ENCODE peak calls at places on chromosomes 11 and 22, in ten cellular contexts. C is H9; A is K562; I is CD8-positive, alpha-beta T cell; F is uterus; S is cardiac muscle cell; O is IMR-90; T is RWPE1; L is A673; D is heart left ventricle. U is an unnamed sample.

GRCh38 chr11:116930177-116930576 is 92.8 kb upstream of the APOA1 start:
- DNase-seq in C (no peak), A (no peak), I (peak; percentile 66), F (no peak), S (peak; percentile 72), O (peak; percentile 40), T (no peak), L (peak; percentile 56), D (peak; percentile 21), U (peak; percentile 19)

GRCh38 chr11:119130662-119131061 is 9.3 kb downstream of the HINFP start:
- DNase-seq in C (no peak), A (no peak), I (no peak), F (no peak), S (peak; percentile 81), O (peak; percentile 43), T (no peak), L (no peak), D (no peak), U (no peak)

GRCh38 chr11:55852141-55852540 is 13.6 kb downstream of the OR5D16 start:
- DNase-seq in C (no peak), A (no peak), I (no peak), F (no peak), S (no peak), O (no peak), T (no peak), L (no peak), D (no peak), U (no peak)

GRCh38 chr11:118194835-118195627 is 18.6 kb upstream of the SCN2B start:
- DNase-seq in C (no peak), A (no peak), I (no peak), F (peak; percentile 82), S (peak; percentile 84), O (peak; percentile 64), T (peak; percentile 86), L (no peak), D (peak; percentile 85), U (peak; percentile 77)

GRCh38 chr11:127962416-127962815 is 624.9 kb downstream of the ETS1 start:
- DNase-seq in C (no peak), A (no peak), I (no peak), F (no peak), S (no peak), O (no peak), T (no peak), L (no peak), D (no peak), U (no peak)

GRCh38 chr11:61963282-61964057 is 4.0 kb downstream of the FTH1 start:
- DNase-seq in C (no peak), A (peak; percentile 58), I (no peak), F (peak; percentile 29), S (peak; percentile 86), O (peak; percentile 60), T (no peak), L (no peak), D (no peak), U (no peak)

GRCh38 chr11:73334244-73335203 is 26.4 kb downstream of the ARHGEF17 start:
- DNase-seq in C (no peak), A (peak; percentile 77), I (no peak), F (peak; percentile 93), S (peak; percentile 90), O (peak; percentile 91), T (peak; percentile 77), L (peak; percentile 45), D (peak; percentile 89), U (no peak)

GRCh38 chr22:46068908-46069481 is 81.3 kb upstream of the PPARA start:
- DNase-seq in C (no peak), A (no peak), I (no peak), F (peak; percentile 23), S (peak; percentile 48), O (peak; percentile 49), T (no peak), L (peak; percentile 54), D (no peak), U (no peak)

GRCh38 chr11:134024420-134025085 is 44.3 kb upstream of the JAM3 start:
- DNase-seq in C (no peak), A (no peak), I (no peak), F (no peak), S (no peak), O (peak; percentile 36), T (peak; percentile 97), L (no peak), D (no peak), U (no peak)

GRCh38 chr11:112156153-112156552 is 7.7 kb downstream of the IL18 start:
- DNase-seq in C (no peak), A (no peak), I (no peak), F (no peak), S (peak; percentile 32), O (peak; percentile 16), T (no peak), L (no peak), D (no peak), U (no peak)

GRCh38 chr11:112157274-112157766 is 6.6 kb downstream of the IL18 start:
- DNase-seq in C (no peak), A (no peak), I (no peak), F (no peak), S (peak; percentile 98), O (peak; percentile 100), T (peak; percentile 93), L (peak; percentile 70), D (no peak), U (no peak)

GRCh38 chr11:112160452-112160851 is 3.4 kb downstream of the IL18 start:
- DNase-seq in C (no peak), A (no peak), I (no peak), F (no peak), S (no peak), O (no peak), T (no peak), L (no peak), D (no peak), U (no peak)

GRCh38 chr11:112159098-112159761 is 4.7 kb downstream of the IL18 start:
- DNase-seq in C (no peak), A (no peak), I (no peak), F (no peak), S (no peak), O (no peak), T (no peak), L (no peak), D (no peak), U (no peak)

GRCh38 chr11:112156594-112157273 is 7.2 kb downstream of the IL18 start:
- DNase-seq in C (no peak), A (no peak), I (no peak), F (no peak), S (no peak), O (no peak), T (no peak), L (no peak), D (no peak), U (no peak)
- H3K27ac ChIP-seq in C (no peak overlapping the region), A (no peak overlapping the region), I (no peak overlapping the region), F (no peak overlapping the region), S (no peak overlapping the region), O (peak overlapping the region; percentile 43), T (peak overlapping the region; percentile 56), L (no peak overlapping the region), D (no peak overlapping the region), U (no peak overlapping the region)

DNA sequence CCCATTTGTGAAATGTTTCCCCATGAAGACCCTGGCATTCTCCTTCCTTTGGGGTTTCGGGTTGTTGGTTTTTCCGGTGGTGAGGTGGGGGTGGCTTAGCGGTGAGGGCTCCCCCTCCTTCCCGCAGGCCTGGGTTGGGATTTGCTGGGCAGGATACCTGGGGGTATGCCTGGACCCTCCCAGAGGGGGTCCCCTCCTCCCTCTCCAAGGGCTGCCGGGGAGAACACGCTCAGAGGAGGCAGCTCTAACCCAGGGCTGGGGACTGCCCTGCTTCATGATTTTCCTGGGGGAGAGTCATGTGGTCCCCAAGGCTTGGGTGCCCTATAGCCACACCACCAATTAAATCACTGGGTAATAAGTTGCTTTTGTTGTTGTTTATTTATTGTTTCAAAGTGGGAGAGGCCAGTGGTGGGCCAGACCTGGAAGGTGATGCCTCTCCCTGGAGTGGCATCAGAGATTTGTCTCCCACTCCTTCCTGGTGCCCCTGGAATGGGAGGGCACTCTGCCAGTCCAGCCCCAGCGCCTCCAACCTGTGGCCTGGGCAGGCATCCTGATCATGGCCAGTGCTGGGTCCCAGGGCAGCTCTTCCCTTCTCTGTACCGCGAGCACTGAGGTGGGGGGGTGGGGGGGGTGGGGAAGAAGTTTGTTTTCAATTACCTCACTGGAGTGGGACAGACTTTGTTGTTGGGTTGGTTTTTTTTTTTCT is 1.3 kb upstream of the CLCF1 start:
- DNase-seq in C (no peak), A (no peak), I (no peak), F (peak; percentile 42), S (no peak), O (no peak), T (no peak), L (no peak), D (no peak), U (no peak)
- H3K27ac ChIP-seq in C (no peak overlapping the region), A (peak overlapping the region; percentile 95), I (no peak overlapping the region), F (peak overlapping the region; percentile 99), S (no peak overlapping the region), O (peak overlapping the region; percentile 94), T (peak overlapping the region; percentile 97), L (no peak overlapping the region), D (no peak overlapping the region), U (no peak overlapping the region)

GRCh38 chr11:121614661-121615240 is 162.0 kb upstream of the SORL1-AS1 start:
- DNase-seq in C (peak; percentile 84), A (no peak), I (no peak), F (no peak), S (peak; percentile 27), O (no peak), T (peak; percentile 41), L (peak; percentile 36), D (no peak), U (no peak)
- H3K27ac ChIP-seq in C (no peak overlapping the region), A (no peak overlapping the region), I (no peak overlapping the region), F (no peak overlapping the region), S (no peak overlapping the region), O (no peak overlapping the region), T (peak overlapping the region; percentile 46), L (no peak overlapping the region), D (no peak overlapping the region), U (no peak overlapping the region)

GRCh38 chr11:74507582-74507981 is 14.1 kb upstream of the LIPT2 start:
- DNase-seq in C (no peak), A (no peak), I (no peak), F (no peak), S (no peak), O (no peak), T (no peak), L (no peak), D (no peak), U (no peak)

GRCh38 chr11:74506823-74507222 is 13.3 kb upstream of the LIPT2 start:
- DNase-seq in C (no peak), A (no peak), I (no peak), F (no peak), S (peak; percentile 15), O (no peak), T (no peak), L (no peak), D (no peak), U (no peak)

GRCh38 chr11:74505911-74506310 is 12.4 kb upstream of the LIPT2 start:
- DNase-seq in C (no peak), A (no peak), I (no peak), F (no peak), S (no peak), O (no peak), T (no peak), L (no peak), D (no peak), U (no peak)

DNA sequence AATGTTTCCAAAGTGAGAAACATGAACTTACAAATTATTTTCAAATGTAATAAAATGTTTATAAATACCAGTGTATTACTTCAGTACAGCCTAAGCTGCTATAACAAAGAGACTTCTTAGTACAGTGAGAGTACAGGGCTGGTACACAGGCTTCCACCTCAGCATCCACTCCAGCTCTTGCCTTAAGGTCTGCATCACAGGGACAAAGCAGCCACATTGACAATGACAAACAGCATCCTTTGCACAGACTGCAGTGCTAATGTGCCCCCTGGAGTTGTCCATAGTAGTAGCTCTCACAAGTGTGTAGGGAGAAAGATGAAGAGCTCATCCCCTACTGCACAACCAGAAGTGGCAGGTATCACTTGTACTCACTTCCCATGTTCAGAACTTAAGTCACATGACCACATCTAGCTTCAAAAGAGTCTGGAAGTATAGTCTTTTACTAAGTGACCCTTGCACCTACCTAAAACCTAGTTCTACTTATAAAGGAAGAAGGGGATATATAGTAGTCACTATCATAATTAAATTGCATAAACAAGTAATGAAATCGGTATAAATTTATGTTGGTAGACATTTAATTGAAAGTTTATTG is 10.7 kb upstream of the LIPT2 start:
- DNase-seq in C (no peak), A (no peak), I (no peak), F (no peak), S (no peak), O (no peak), T (no peak), L (peak; percentile 22), D (no peak), U (no peak)
- H3K27ac ChIP-seq in C (no peak overlapping the region), A (peak overlapping the region; percentile 81), I (no peak overlapping the region), F (no peak overlapping the region), S (no peak overlapping the region), O (no peak overlapping the region), T (peak overlapping the region; percentile 91), L (no peak overlapping the region), D (no peak overlapping the region), U (no peak overlapping the region)

U was measured in substantia nigra.